ENCODE peak calls at places on chromosome 20, in seven cellular contexts. W is tibial nerve, U is HCT116, P is stomach, Q is spleen, M is ovary, K is uterus. E is an unnamed sample. For H3K9me3 and H3K4me1, the result is how much of the 10 kb centered on the place peaks cover.

GRCh38 chr20:32007787-32008616 is 2.2 kb upstream of the CCM2L start:
- DNase-seq in W (no peak), U (no peak), P (no peak), Q (peak), M (no peak), K (peak), E (no peak)

GRCh38 chr20:23049933-23050838 is 714 bp upstream of the THBD start:
- DNase-seq in W (peak), U (no peak), P (peak), Q (peak), M (peak), K (peak), E (no peak)

GRCh38 chr20:40648505-40649072 is 40.4 kb downstream of the MAFB start:
- DNase-seq in W (no peak), U (no peak), P (no peak), Q (no peak), M (no peak), K (no peak), E (no peak)

GRCh38 chr20:41900292-41900691 is 282.1 kb upstream of the CHD6 start:
- DNase-seq in W (no peak), U (no peak), P (no peak), Q (no peak), M (no peak), K (no peak), E (no peak)

GRCh38 chr20:48657426-48658197 is 170.2 kb downstream of the PREX1 start:
- DNase-seq in W (peak), U (peak), P (peak), Q (peak), M (peak), K (peak), E (peak)

GRCh38 chr20:52035498-52035897 is 156.1 kb downstream of the ZFP64 start:
- DNase-seq in W (no peak), U (no peak), P (no peak), Q (no peak), M (no peak), K (no peak), E (no peak)

GRCh38 chr20:37185681-37186080 is 6.3 kb upstream of the MROH8 start:
- DNase-seq in W (no peak), U (no peak), P (no peak), Q (peak), M (no peak), K (no peak), E (peak)

GRCh38 chr20:11591965-11592364 is 325.7 kb upstream of the BTBD3 start:
- DNase-seq in W (no peak), U (no peak), P (no peak), Q (no peak), M (no peak), K (no peak), E (no peak)

GRCh38 chr20:12040261-12040660 is 122.6 kb downstream of the BTBD3 start:
- DNase-seq in W (no peak), U (no peak), P (no peak), Q (no peak), M (no peak), K (no peak), E (no peak)

GRCh38 chr20:47356220-47356525 is 326 bp downstream of the ZMYND8 start:
- DNase-seq in W (no peak), U (no peak), P (no peak), Q (no peak), M (no peak), K (no peak), E (no peak)

GRCh38 chr20:56223352-56223751 is 25.2 kb upstream of the MC3R start:
- DNase-seq in W (no peak), U (no peak), P (no peak), Q (no peak), M (no peak), K (no peak), E (no peak)
- H3K9me3 ChIP-seq in W (under half), U (under half), P (under half), Q (under half), M (under half), K (under half), E (under half)

GRCh38 chr20:50399003-50399916 is 110.9 kb upstream of the PTPN1 start:
- DNase-seq in W (no peak), U (no peak), P (peak), Q (no peak), M (peak), K (peak), E (peak)
- TF ChIP-seq POLR2A in W (no peak), U (no peak), P (no peak), Q (no peak), M (peak), K (no peak), E (no peak)

DNA sequence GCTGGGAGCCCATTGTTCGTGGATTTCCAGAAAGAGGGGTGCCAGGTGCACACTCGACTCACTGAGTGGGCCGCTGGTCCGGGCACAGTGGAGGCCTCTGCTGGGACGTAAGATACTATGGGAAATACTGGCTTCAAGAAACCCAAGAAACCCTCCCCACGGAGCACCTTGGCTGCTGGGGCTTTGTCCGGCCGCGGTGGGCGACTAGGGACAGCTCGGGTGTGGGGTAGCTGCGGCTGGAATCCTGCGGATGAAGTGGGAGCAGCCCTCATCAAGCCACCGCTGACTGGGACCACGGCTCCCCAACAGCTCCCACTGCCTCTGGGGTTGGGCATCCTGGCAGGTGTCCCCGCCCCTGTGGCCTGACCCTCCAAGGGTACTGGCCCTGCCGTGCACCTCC is 69.5 kb upstream of the GATA5 start:
- DNase-seq in W (no peak), U (no peak), P (no peak), Q (no peak), M (no peak), K (no peak), E (no peak)
- H3K4me1 ChIP-seq in W (under half), U (under half), P (under half), Q (under half), M (under half), K (under half), E (under half)

DNA sequence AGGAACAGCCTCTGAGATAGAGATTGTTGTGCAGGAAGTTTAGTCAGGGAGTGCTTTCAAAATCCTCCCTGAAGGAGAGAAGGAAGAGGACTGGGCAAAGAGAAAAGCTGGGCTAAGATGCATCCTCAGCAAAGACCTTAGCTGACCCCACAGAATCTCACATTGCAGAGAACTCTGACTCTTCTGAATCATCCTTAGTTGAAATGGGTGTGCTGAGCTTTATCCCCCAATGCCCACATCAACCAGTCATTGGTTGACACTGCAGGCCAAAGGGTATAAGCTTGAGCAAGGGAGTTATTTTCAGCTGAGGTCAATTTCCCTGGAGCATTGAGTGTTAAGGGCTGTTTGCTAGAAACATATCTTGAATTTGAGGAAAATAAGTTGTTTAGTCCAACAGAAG is 732.2 kb downstream of the CBLN4 start:
- DNase-seq in W (no peak), U (no peak), P (no peak), Q (no peak), M (no peak), K (no peak), E (no peak)
- H3K9me3 ChIP-seq in W (under half), U (under half), P (under half), Q (under half), M (under half), K (under half), E (under half)

GRCh38 chr20:54070187-54070987 is at the start of gene BCAS1:
- DNase-seq in W (no peak), U (no peak), P (peak), Q (no peak), M (no peak), K (no peak), E (peak)
- TF ChIP-seq POLR2A in W (no peak), U (no peak), P (peak), Q (no peak), M (no peak), K (no peak), E (peak)

E was measured in transverse colon.